ENCODE peak calls at places on chromosomes 7 and 10, in four cellular contexts. P, K, V and I are unnamed samples.

GRCh38 chr7:6637544-6638229 is 569 bp downstream of the ZNF316 start:
- DNase-seq in V (peak), K (peak), P (peak), I (no peak)

GRCh38 chr7:128729489-128729888 is 9.7 kb upstream of the CALU start:
- DNase-seq in K (no peak), P (no peak), V (no peak), I (no peak)

GRCh38 chr7:37449621-37450020 is 957 bp upstream of the ELMO1 start:
- DNase-seq in P (no peak), V (no peak), K (no peak), I (no peak)

GRCh38 chr7:31320675-31321074 is 19.9 kb downstream of the NEUROD6 start:
- DNase-seq in K (no peak), P (no peak), V (no peak), I (no peak)

GRCh38 chr7:149838992-149839408 is 825 bp downstream of the ZNF862 start:
- DNase-seq in V (no peak), K (peak), P (peak), I (no peak)

GRCh38 chr7:47888371-47889265 is 59.6 kb downstream of the PKD1L1 start:
- DNase-seq in P (no peak), K (no peak), V (no peak), I (peak)

GRCh38 chr10:82251222-82251977 is 376.4 kb downstream of the NRG3 start:
- DNase-seq in V (no peak), K (no peak), P (no peak), I (no peak)

GRCh38 chr10:121574519-121575170 is 23.6 kb downstream of the FGFR2 start:
- DNase-seq in K (no peak), P (no peak), V (no peak), I (no peak)

GRCh38 chr7:47496064-47496665 is 85.7 kb downstream of the TNS3 start:
- DNase-seq in V (no peak), P (no peak), K (no peak), I (peak)

GRCh38 chr10:91420868-91421267 is 10.7 kb downstream of the HECTD2 start:
- DNase-seq in K (peak), V (no peak), P (peak), I (no peak)

DNA sequence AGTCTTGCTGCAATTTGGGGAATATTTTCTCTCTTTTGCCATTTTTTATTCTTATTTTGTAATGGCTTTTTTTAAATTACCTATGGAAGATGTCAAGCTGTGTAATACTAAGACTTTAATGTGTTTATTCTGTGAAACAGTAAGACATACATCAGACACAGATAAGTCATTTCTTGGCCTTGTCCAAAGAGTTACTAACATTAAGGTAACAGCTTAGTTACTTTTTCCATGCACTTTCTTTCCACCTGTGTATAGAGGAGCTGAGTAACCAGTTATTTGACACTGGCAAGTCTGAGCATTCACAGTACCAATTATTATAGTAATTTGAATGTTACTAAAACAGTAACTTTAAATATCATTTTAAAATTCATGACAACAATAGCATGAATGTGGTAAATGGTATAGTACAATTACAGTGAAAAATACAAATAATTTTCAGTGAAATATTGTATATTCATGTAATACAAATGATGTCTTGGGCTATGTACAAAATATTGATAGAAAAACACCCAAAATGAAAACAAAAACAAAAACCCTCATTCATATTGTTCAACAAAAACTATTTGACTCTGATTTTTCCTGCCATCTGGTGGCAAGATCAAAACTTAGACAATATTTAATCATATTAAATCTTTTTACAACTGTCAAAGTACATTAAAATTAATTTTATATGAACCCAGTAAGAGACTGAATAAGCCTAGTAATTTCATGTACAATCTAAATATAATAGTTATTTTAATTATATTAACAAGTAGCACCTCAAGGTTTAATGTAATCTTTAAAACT is 259.8 kb upstream of the SEMA3A start:
- DNase-seq in K (no peak), P (no peak), V (no peak), I (no peak)
- TF ChIP-seq CTCF in K (peak), P (peak), V (no peak), I (peak)

GRCh38 chr10:80200259-80200658 is 5.1 kb downstream of the ANXA11 start:
- DNase-seq in K (no peak), V (no peak), P (no peak), I (no peak)
- H3K4me3 ChIP-seq in K (no peak), V (peak), P (no peak), I (no peak)

DNA sequence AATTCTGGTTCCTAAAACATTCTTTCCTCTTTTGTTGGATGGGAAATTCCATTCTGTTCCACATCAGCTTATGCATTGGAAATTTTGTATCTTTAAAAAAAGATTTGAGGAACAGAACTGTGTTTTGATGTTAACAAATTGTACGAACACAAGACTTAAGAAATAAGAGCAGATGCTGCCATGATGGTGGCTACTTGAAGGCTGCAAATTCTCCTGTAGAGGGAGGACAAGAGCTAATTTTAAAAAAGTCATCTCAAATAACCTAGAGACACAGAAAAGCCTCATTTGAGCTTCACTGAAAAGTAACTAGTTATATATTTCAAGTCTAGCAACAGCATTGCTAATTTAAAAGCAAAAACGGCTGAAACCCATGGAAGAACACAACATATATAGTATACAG is 29.8 kb downstream of the NDUFB2 start:
- DNase-seq in P (peak), K (no peak), V (no peak), I (no peak)
- TF ChIP-seq CTCF in P (peak), K (peak), V (no peak), I (peak)

GRCh38 chr7:85628187-85628586 is 441.3 kb upstream of the SEMA3D start:
- DNase-seq in K (no peak), V (no peak), P (no peak), I (no peak)

GRCh38 chr7:85634951-85635350 is 448.1 kb upstream of the SEMA3D start:
- DNase-seq in P (no peak), V (no peak), K (no peak), I (no peak)

GRCh38 chr7:85630904-85631582 is 444.2 kb upstream of the SEMA3D start:
- DNase-seq in P (peak), V (no peak), K (no peak), I (no peak)
- H3K4me3 ChIP-seq in P (no peak), V (no peak), K (no peak), I (no peak)

DNA sequence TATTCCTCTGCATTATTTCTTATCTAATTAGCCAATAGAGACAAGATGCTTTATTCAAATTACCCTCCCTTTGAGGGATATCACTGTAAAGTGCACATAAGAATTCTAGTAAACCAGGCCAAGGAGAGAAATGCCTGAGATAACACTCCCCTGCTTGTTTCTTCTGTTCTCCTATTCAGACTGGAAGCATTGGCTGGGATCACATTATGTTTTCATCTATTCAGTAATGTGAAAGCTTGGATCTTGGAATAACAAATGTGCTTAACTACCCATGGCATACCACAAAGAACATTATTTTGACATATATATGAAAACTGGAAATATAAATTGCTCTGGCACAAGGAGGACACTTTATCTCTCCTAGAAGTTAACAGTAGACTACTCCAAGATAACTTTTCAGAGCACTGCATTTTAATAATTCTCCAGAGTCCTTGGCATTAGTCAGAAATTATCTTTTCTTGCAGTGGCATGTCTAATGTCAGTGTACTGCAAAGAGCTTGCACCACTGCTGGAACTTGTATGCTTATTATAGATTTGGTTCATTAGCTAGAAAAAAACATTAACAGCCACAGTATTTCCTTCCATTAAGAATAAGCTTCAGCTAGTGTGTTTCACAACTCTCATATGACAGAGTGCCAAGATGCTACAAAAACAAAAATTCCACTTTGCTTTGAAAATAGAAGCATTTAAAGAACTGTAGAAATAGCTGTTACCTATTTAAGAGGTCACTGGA is 169.3 kb upstream of the LRRN3 start:
- DNase-seq in K (peak), P (peak), V (no peak), I (peak)
- TF ChIP-seq CTCF in K (no peak), P (no peak), V (no peak), I (no peak)

GRCh38 chr10:102122450-102122849 is 2.3 kb upstream of the LDB1 start:
- DNase-seq in P (no peak), K (no peak), V (no peak), I (no peak)

GRCh38 chr10:102120142-102120986 is at the start of gene LDB1:
- DNase-seq in P (peak), K (peak), V (peak), I (no peak)

GRCh38 chr10:102123223-102123622 is 3.1 kb upstream of the LDB1 start:
- DNase-seq in V (no peak), P (no peak), K (no peak), I (no peak)

GRCh38 chr10:102120987-102121738 is 995 bp upstream of the LDB1 start:
- DNase-seq in V (peak), K (peak), P (peak), I (no peak)

DNA sequence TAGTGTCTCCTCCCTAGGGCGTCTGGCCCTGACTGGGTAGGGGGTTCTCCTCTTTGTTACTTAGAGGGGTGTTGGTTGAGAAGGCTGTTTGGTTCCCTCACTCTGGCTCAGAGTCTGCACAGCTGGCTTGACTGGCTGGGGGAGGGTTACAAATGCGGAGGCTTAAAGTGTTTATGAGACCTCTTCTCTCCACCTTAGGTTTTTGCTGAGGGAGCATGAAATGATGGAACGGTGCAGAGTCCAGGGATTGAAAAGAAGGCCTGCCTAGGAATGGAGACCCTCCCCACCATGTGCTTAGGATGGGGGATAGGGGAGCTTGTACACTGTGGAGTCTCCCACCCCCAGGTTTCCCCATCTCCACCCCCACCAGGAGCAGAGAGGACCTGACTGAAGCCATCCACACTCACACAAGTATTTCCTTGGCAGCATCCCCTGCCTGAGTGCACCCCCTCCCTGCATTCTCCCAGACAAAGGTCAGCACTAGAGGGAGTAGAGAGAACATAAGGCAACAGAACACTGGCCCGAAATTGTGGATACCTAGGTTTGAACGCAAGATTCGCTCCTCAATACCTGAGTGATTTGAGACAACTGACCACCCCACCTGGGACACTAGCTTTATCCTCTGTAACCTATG is 1.7 kb upstream of the LDB1 start:
- DNase-seq in K (no peak), P (peak), V (no peak), I (no peak)
- H3K4me3 ChIP-seq in K (no peak), P (peak), V (peak), I (no peak)

GRCh38 chr10:33731322-33731721 is 396.9 kb upstream of the NRP1 start:
- DNase-seq in V (no peak), K (no peak), P (no peak), I (no peak)
- TF ChIP-seq CTCF in V (no peak), K (no peak), P (no peak), I (no peak)